ENCODE peak calls at places on chromosomes 5 and 9, in four cellular contexts. B, L, R and A are unnamed samples.

GRCh38 chr9:33921967-33922895 is 105.3 kb downstream of the UBE2R2 start:
- DNase-seq in R (no peak), B (peak), L (peak), A (peak)

GRCh38 chr5:119275873-119276214 is 80.0 kb upstream of the TNFAIP8 start:
- DNase-seq in B (no peak), R (peak), L (no peak), A (no peak)

GRCh38 chr9:136532799-136533774 is 12.8 kb downstream of the NOTCH1 start:
- DNase-seq in R (no peak), L (no peak), B (no peak), A (no peak)

GRCh38 chr5:167104351-167104750 is 1187.1 kb upstream of the WWC1 start:
- DNase-seq in L (no peak), R (no peak), B (no peak), A (no peak)

GRCh38 chr9:90868555-90868954 is 66.9 kb downstream of the SYK start:
- DNase-seq in R (no peak), B (no peak), L (no peak), A (no peak)

GRCh38 chr5:65816729-65817128 is 94.7 kb downstream of the NLN start:
- DNase-seq in R (no peak), L (no peak), B (no peak), A (no peak)

GRCh38 chr5:19655587-19655986 is 332.4 kb downstream of the CDH18 start:
- DNase-seq in R (no peak), L (no peak), B (no peak), A (no peak)

GRCh38 chr9:114775981-114776380 is 29.9 kb downstream of the TNFSF15 start:
- DNase-seq in B (no peak), L (no peak), R (no peak), A (no peak)

GRCh38 chr9:93822229-93822628 is 132.9 kb downstream of the BARX1 start:
- DNase-seq in R (no peak), L (no peak), B (no peak), A (no peak)

GRCh38 chr9:73156593-73157187 is 5.0 kb downstream of the ANXA1 start:
- DNase-seq in R (no peak), L (no peak), B (no peak), A (no peak)
- TF ChIP-seq POLR2A in R (no peak), L (no peak), B (no peak), A (no peak)

DNA sequence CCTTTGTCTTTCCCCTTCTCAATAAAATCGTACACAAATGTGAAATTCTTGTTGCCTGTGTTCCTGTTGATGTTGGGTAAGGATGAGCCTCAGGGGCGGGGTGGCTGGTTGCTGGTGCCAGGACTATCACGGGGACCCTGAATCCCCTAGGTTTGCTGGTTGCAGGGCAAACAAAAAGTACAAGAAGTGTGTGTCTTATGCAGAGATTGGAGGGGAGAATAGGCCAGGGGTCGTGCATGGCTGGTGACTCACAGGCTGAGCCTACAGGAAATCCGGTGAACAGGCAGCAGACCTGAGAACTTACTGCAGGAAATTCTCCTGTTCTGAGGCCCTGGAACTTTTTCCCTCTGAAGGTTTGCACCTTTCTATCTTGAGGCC is 5.5 kb downstream of the ANXA2R start:
- DNase-seq in R (no peak), B (no peak), L (no peak), A (no peak)
- TF ChIP-seq ZBTB33 in R (no peak), B (no peak), L (no peak), A (no peak)

GRCh38 chr9:14315754-14316573 is 2.0 kb upstream of the NFIB start:
- DNase-seq in L (no peak), R (no peak), B (no peak), A (no peak)

GRCh38 chr9:14313951-14314423 is at the start of gene NFIB:
- DNase-seq in L (peak), B (peak), R (no peak), A (no peak)

GRCh38 chr9:14313378-14313940 is 482 bp downstream of the NFIB start:
- DNase-seq in R (no peak), L (no peak), B (no peak), A (no peak)

GRCh38 chr9:14314929-14315753 is 1.2 kb upstream of the NFIB start:
- DNase-seq in B (peak), L (peak), R (no peak), A (no peak)

DNA sequence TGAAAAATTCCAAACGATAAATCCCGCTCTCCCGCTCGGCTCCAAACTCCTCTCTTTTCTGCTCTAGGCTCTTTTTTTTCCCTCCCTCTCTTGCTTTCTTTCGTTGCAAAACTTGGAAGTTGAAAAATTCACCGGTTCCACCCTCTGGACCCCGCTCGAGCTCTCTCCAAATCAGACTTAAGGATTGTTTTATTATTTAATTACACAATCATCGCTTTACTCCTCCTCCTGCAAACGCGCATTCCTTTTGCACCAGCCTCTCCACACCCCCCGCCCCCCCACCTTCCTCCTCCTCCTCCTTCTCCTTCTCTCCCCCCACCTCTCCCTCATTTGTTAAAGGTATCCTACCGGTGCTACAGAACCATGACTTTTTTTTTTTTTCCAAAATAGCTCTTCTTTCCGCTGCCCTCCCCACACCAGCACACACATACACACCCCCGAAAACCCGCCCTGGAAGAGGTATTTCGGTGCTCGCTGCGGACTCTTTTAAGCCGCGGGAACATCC is 535 bp upstream of the NFIB start:
- DNase-seq in B (peak), R (no peak), L (peak), A (peak)
- TF ChIP-seq POLR2A in B (peak), R (no peak), L (no peak), A (no peak)

GRCh38 chr9:124764774-124765438 is 6.2 kb downstream of the NR6A1 start:
- DNase-seq in R (no peak), B (peak), L (no peak), A (no peak)
- TF ChIP-seq ZBTB33 in R (no peak), B (no peak), L (no peak), A (no peak)

GRCh38 chr5:44942524-44943001 is 133.8 kb downstream of the MRPS30 start:
- DNase-seq in B (no peak), L (no peak), R (no peak), A (no peak)
- TF ChIP-seq POLR2A in B (no peak), L (no peak), R (no peak), A (no peak)

GRCh38 chr5:142320851-142321560 is 3.8 kb downstream of the SPRY4 start:
- DNase-seq in R (no peak), L (no peak), B (no peak), A (no peak)

GRCh38 chr5:142317673-142318261 is 7.1 kb downstream of the SPRY4 start:
- DNase-seq in R (no peak), B (no peak), L (no peak), A (no peak)

GRCh38 chr5:142319105-142319504 is 5.7 kb downstream of the SPRY4 start:
- DNase-seq in B (no peak), R (no peak), L (no peak), A (no peak)

GRCh38 chr5:142320427-142320732 is 4.4 kb downstream of the SPRY4 start:
- DNase-seq in B (peak), R (no peak), L (no peak), A (no peak)

GRCh38 chr5:142319560-142320426 is 5.0 kb downstream of the SPRY4 start:
- DNase-seq in L (no peak), R (no peak), B (no peak), A (no peak)
- TF ChIP-seq ZBTB33 in L (no peak), R (no peak), B (peak), A (no peak)

GRCh38 chr9:120869726-120870125 is 7.3 kb downstream of the PHF19 start:
- DNase-seq in B (no peak), R (no peak), L (no peak), A (no peak)

GRCh38 chr9:120867676-120868338 is 9.2 kb downstream of the PHF19 start:
- DNase-seq in R (no peak), B (no peak), L (no peak), A (no peak)

GRCh38 chr9:120868339-120868675 is 8.7 kb downstream of the PHF19 start:
- DNase-seq in R (no peak), L (no peak), B (no peak), A (no peak)

GRCh38 chr9:120869360-120869687 is 7.7 kb downstream of the PHF19 start:
- DNase-seq in B (no peak), L (no peak), R (no peak), A (no peak)

GRCh38 chr9:120868676-120869359 is 8.2 kb downstream of the PHF19 start:
- DNase-seq in L (peak), B (no peak), R (peak), A (peak)
- TF ChIP-seq POLR2A in L (no peak), B (no peak), R (peak), A (no peak)

GRCh38 chr5:74380193-74380592 is 260.3 kb downstream of the ENC1 start:
- DNase-seq in B (peak), L (no peak), R (no peak), A (no peak)

GRCh38 chr5:74382115-74382514 is 258.4 kb downstream of the ENC1 start:
- DNase-seq in R (no peak), L (no peak), B (no peak), A (no peak)

GRCh38 chr5:74386571-74387334 is 253.8 kb downstream of the ENC1 start:
- DNase-seq in L (no peak), B (no peak), R (no peak), A (no peak)

GRCh38 chr5:74384851-74385250 is 255.7 kb downstream of the ENC1 start:
- DNase-seq in L (no peak), R (no peak), B (no peak), A (no peak)

DNA sequence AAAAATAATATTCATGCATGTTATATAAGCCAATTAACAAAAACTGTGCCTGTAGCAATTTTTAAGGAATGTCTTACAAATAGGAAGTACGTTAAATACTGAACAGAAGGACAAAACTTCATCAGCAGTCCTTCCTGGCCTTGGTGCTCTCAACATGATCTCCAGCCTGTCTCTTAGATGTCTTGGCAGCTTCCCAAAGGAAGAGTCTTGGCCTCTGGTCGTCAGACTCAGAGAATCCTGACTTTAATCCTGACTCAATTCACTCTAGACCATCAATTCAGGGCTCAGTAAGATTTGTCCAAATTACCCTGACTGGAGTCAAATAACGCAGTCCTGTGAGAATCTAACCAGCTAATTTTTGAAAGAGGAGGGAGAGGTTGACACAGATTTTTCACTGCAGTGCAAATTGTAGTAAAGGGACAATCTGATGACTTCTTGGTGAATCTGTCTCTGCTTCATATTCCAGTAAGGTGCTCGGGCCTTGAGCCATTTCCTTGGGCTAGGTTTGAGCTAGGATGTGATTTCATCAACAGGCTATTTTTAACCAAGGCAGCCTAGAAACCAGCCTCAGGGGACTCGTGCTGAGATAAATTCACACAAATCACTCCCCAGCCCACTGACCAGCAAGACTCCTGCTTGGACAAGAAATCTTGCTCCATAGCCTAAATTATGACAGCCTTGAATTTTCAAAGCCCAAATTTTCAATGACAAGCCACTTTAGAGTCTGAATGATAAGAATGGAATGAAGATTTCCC is 257.5 kb downstream of the ENC1 start:
- DNase-seq in L (no peak), B (no peak), R (no peak), A (no peak)
- TF ChIP-seq ZBTB33 in L (no peak), B (no peak), R (no peak), A (no peak)